ENCODE peak calls at places on chromosomes 5 and 9, in nine cellular contexts. M, X, L, I, A, K, R, S and N are unnamed samples.

GRCh38 chr5:111681791-111682190 is 75.2 kb downstream of the NREP start:
- DNase-seq in I (no peak), X (no peak), K (no peak), M (no peak), L (no peak), R (no peak), S (no peak), A (no peak), N (no peak)

GRCh38 chr5:14739538-14739937 is 75.0 kb downstream of the OTULIN start:
- DNase-seq in M (no peak), R (no peak), K (no peak), S (peak), L (no peak), A (no peak), X (no peak), I (no peak), N (no peak)

GRCh38 chr5:176492431-176492830 is 44.2 kb downstream of the FAF2 start:
- DNase-seq in M (no peak), A (no peak), I (no peak), L (no peak), R (no peak), X (no peak), S (peak), K (no peak), N (no peak)

GRCh38 chr9:6566409-6567139 is 79.0 kb downstream of the GLDC start:
- DNase-seq in L (no peak), I (no peak), R (peak), A (peak), M (no peak), S (peak), K (no peak), X (no peak), N (no peak)

GRCh38 chr5:60551829-60552228 is 148.1 kb downstream of the DEPDC1B start:
- DNase-seq in M (no peak), I (no peak), A (no peak), X (no peak), L (no peak), S (no peak), K (no peak), R (no peak), N (no peak)

GRCh38 chr5:77152441-77152840 is 58.0 kb upstream of the PDE8B start:
- DNase-seq in M (no peak), R (no peak), S (no peak), L (no peak), A (no peak), I (no peak), X (no peak), K (no peak), N (no peak)

GRCh38 chr5:35284364-35284763 is 54.1 kb upstream of the PRLR start:
- DNase-seq in L (no peak), K (no peak), M (no peak), S (no peak), X (no peak), A (no peak), R (no peak), I (no peak), N (no peak)

GRCh38 chr5:95734916-95735315 is 3.8 kb downstream of the RHOBTB3 start:
- DNase-seq in K (no peak), A (no peak), M (no peak), S (no peak), L (no peak), R (no peak), I (no peak), X (no peak), N (no peak)

GRCh38 chr5:78204241-78204640 is 90.3 kb downstream of the AP3B1 start:
- DNase-seq in X (no peak), M (no peak), A (no peak), S (no peak), R (no peak), I (no peak), L (no peak), K (no peak), N (no peak)

GRCh38 chr9:33350310-33350709 is 52.1 kb downstream of the AQP7 start:
- DNase-seq in M (no peak), A (peak), L (no peak), R (no peak), X (no peak), I (no peak), S (peak), K (no peak), N (no peak)

GRCh38 chr5:112878760-112879159 is 17.7 kb downstream of the SRP19 start:
- DNase-seq in K (no peak), A (no peak), X (no peak), L (no peak), I (no peak), S (peak), M (no peak), R (no peak), N (no peak)

GRCh38 chr9:20044686-20045085 is 255.8 kb upstream of the SLC24A2 start:
- DNase-seq in L (no peak), R (no peak), X (no peak), K (no peak), M (no peak), A (no peak), S (no peak), I (no peak), N (no peak)

GRCh38 chr5:139543423-139543991 is 17.6 kb upstream of the UBE2D2 start:
- DNase-seq in S (no peak), M (peak), A (no peak), L (peak), K (no peak), R (peak), X (peak), I (peak), N (peak)

GRCh38 chr9:27548055-27548741 is 18.6 kb upstream of the MOB3B start:
- DNase-seq in K (no peak), S (peak), M (no peak), A (no peak), L (no peak), X (no peak), R (no peak), I (no peak), N (no peak)

GRCh38 chr5:119745976-119746375 is 116.6 kb downstream of the FAM170A start:
- DNase-seq in I (no peak), L (no peak), K (no peak), X (no peak), R (no peak), A (no peak), S (peak), M (no peak), N (no peak)

GRCh38 chr5:119746984-119747383 is 117.6 kb downstream of the FAM170A start:
- DNase-seq in L (no peak), A (no peak), S (no peak), I (no peak), R (no peak), K (no peak), M (no peak), X (no peak), N (no peak)

GRCh38 chr5:119742311-119742710 is 113.0 kb downstream of the FAM170A start:
- DNase-seq in M (no peak), I (no peak), S (peak), X (no peak), L (no peak), R (no peak), A (no peak), K (no peak), N (no peak)

DNA sequence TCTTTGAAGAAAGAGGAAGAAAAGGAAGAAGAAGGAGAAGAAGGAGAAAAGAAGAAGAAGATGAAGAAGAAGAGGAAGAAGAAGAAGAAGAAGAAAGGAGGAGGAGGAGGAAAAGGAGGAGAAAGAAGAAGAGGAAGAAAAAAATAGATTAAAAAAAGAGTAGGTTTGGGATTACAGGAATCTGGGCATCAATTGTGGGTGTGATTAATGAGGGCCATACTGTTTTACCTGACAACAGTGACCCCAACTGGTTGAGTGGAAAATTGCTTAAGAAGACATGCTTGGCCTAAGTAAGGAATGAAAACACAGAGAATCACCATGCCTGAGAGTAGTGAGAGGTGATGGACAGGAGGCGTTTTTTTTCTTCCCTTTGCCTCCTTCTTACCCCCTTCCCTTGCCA is 114.6 kb downstream of the FAM170A start:
- DNase-seq in X (no peak), L (no peak), K (no peak), I (no peak), R (no peak), M (no peak), S (peak), A (no peak), N (no peak)
- TF ChIP-seq CTCF in X (no peak), L (peak), K (peak), I (no peak), R (peak), M (no peak), S (no peak), A (no peak), N (no peak)

GRCh38 chr9:1941989-1942388 is 73.2 kb upstream of the SMARCA2 start:
- DNase-seq in R (no peak), S (no peak), L (no peak), X (no peak), A (no peak), M (no peak), K (no peak), I (no peak), N (no peak)
- TF ChIP-seq CTCF in R (no peak), S (peak), L (no peak), X (no peak), A (peak), M (no peak), K (no peak), I (no peak), N (no peak)

GRCh38 chr5:50923768-50924113 is 257.3 kb downstream of the PARP8 start:
- DNase-seq in S (no peak), I (no peak), R (no peak), A (no peak), K (no peak), M (no peak), X (no peak), L (no peak), N (no peak)

GRCh38 chr5:50921366-50922133 is 255.1 kb downstream of the PARP8 start:
- DNase-seq in L (no peak), I (no peak), A (no peak), X (no peak), R (no peak), S (no peak), K (no peak), M (no peak), N (no peak)

GRCh38 chr5:50927953-50928352 is 261.5 kb downstream of the PARP8 start:
- DNase-seq in A (no peak), R (no peak), K (no peak), M (no peak), S (no peak), I (no peak), L (no peak), X (no peak), N (no peak)

GRCh38 chr5:50922942-50923767 is 256.7 kb downstream of the PARP8 start:
- DNase-seq in K (no peak), X (no peak), L (peak), A (no peak), M (peak), R (no peak), S (no peak), I (peak), N (no peak)
- TF ChIP-seq CTCF in K (no peak), X (no peak), L (no peak), A (no peak), M (no peak), R (no peak), S (no peak), I (no peak), N (peak)

DNA sequence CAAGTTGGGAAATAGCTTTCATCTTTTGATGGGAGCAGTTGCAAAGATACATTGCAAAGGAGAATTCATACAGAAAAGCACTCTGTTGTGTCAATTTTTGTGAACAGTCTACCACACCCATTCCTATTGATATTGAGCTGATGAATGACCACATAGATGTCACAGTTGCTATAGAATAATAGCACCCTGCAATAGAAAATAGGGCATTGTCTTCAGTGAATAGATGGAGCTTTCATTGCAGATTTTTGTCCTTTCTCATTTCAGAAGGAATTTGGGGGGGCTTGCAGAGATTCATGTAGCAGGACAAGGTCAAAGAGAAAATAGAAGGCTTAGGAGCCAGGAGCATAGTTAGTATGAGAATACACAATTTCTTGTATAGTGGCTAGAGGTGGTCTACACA is 237.9 kb downstream of the TMEM38B start:
- DNase-seq in M (no peak), S (no peak), A (no peak), K (no peak), R (no peak), X (no peak), L (no peak), I (no peak), N (no peak)
- TF ChIP-seq CTCF in M (no peak), S (no peak), A (no peak), K (no peak), R (no peak), X (no peak), L (no peak), I (no peak), N (no peak)

DNA sequence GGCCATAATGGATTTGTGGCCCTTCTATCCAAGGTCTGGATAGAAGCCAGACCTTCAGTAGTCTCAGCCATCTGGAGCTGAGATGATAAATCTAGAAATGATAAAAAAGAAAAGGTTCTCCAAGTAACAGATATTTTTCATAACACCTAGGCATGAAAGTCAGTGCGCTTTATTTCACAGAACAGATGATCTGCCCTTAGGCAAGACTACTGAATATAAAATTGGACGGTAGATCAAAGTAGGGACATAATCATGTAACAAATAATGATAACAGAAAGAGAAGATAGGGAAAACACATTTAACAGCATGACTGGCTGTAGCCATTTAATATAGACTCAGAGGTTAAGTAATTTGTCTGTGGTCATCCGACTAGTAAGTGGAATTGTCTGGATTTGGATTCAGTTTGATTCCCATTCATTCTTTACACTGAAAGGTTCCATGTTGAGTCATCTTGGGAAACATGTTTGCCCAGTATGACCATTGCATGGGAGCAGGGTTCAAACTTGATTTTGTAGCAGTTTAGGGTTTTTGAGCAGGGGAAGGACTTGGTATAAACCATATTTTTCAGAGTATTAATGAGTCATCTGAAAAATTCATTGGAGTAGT is 4.1 kb upstream of the CAVIN4 start:
- DNase-seq in I (no peak), K (no peak), S (peak), A (no peak), R (no peak), L (no peak), X (no peak), M (no peak), N (no peak)
- TF ChIP-seq CTCF in I (no peak), K (no peak), S (no peak), A (no peak), R (no peak), L (no peak), X (no peak), M (no peak), N (no peak)

DNA sequence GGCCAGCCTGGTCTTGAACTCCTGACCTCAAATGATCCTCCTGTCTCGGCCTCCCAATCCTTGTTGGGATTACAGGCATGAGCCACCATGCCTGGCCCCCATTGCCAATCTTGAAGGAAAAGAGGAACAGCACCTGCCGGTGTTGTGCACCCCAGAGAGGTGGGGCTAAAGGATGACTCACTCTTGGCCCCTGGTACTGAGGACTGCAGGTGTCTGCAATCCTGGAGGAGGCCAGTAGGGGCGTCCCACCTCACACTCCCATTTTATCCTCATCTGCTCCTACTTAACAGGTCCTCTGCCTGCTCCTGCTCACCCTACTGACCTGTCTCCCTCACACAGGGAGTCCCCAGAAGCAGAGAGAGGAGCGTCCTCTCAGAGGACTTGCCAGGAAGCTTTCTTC is 390.4 kb downstream of the ARHGEF28 start:
- DNase-seq in K (no peak), R (no peak), L (no peak), A (no peak), I (no peak), X (no peak), M (no peak), S (peak), N (no peak)
- TF ChIP-seq CTCF in K (no peak), R (no peak), L (no peak), A (no peak), I (no peak), X (no peak), M (no peak), S (peak), N (no peak)

DNA sequence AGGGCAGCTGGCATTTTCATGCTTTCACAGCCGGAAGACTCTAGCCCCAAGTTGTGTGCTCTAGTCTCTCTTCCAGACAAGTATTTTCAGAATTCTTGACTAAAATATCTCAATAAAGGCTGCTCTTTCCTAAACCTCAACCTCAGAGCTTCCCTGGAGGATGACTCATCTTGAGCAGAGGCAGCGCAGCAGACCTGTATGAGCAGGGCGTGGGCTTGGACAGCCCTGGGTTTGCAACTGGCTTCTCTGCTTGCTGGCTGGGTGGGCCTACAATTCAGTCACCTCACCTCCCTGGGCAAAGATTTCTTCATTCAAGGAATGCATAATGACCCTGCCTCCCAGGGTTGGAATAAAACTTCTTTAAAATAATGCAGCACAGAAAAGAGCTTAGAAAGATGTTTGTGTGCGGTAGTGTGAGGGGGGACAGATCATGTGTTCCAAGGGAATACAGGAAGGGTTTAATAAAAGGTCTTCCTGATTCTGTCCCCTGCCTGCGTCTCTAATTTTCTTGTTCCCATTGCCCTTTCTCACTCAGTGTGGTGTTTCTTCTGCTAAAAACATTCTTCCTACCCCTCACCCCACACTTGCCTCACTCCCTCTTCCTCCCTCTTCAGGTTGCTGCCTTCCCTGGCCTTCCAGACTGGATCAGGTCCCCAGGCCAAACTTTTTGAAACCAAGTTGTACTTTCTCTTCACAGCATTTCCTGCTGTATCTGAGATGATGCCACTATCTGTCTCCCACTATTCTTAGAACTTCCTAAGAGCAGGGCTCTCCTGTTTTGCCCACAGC is 39.4 kb upstream of the MAP1B start:
- DNase-seq in K (no peak), A (peak), R (no peak), I (no peak), L (no peak), S (peak), X (no peak), M (no peak), N (no peak)
- TF ChIP-seq CTCF in K (no peak), A (no peak), R (no peak), I (no peak), L (no peak), S (no peak), X (no peak), M (no peak), N (no peak)